ENCODE peak calls at places on chromosomes 13 and 19, in six cellular contexts. O, Z, P, A, V and L are unnamed samples.

GRCh38 chr13:31747271-31747670 is 7.9 kb downstream of the RXFP2 start:
- DNase-seq in Z (no peak), P (no peak), V (no peak), A (no peak), O (no peak), L (no peak)

GRCh38 chr13:111604087-111604486 is 283.6 kb downstream of the TEX29 start:
- DNase-seq in P (peak; percentile 45), V (no peak), O (no peak), A (peak; percentile 10), Z (no peak), L (no peak)

GRCh38 chr19:29623726-29624488 is 17.8 kb downstream of the POP4 start:
- DNase-seq in V (peak; percentile 51), Z (no peak), P (no peak), A (peak; percentile 79), O (no peak), L (no peak)

GRCh38 chr19:57152921-57153320 is 7.9 kb upstream of the ZIM3 start:
- DNase-seq in A (no peak), V (no peak), O (no peak), P (no peak), Z (no peak), L (no peak)

GRCh38 chr19:42032428-42032827 is 37.6 kb downstream of the GRIK5 start:
- DNase-seq in A (no peak), V (no peak), O (no peak), Z (no peak), P (peak; percentile 55), L (no peak)

GRCh38 chr13:46392967-46393366 is 5.9 kb upstream of the RUBCNL start:
- DNase-seq in O (no peak), P (no peak), A (no peak), V (no peak), Z (no peak), L (no peak)

GRCh38 chr13:27012482-27013197 is 159.0 kb downstream of the USP12 start:
- DNase-seq in Z (no peak), V (no peak), A (no peak), P (peak; percentile 3), O (no peak), L (no peak)

GRCh38 chr13:30340367-30341184 is 33.2 kb upstream of the KATNAL1 start:
- DNase-seq in P (no peak), O (peak; percentile 67), Z (peak; percentile 35), V (peak; percentile 68), A (no peak), L (peak; percentile 34)

GRCh38 chr19:18590273-18591272 is 2.0 kb downstream of the REX1BD start:
- DNase-seq in V (peak; percentile 60), O (no peak), A (no peak), P (peak; percentile 98), Z (peak; percentile 41), L (no peak)

GRCh38 chr13:48976677-48977625 is 1.2 kb downstream of the FNDC3A start:
- DNase-seq in A (no peak), O (no peak), Z (no peak), V (no peak), P (no peak), L (peak; percentile 81)

GRCh38 chr13:52118095-52118494 is 10.8 kb downstream of the NEK5 start:
- DNase-seq in Z (no peak), P (no peak), A (no peak), O (no peak), V (no peak), L (no peak)

GRCh38 chr19:41323023-41323422 is 13.1 kb downstream of the CCDC97 start:
- DNase-seq in O (peak; percentile 45), P (no peak), A (no peak), Z (no peak), V (no peak), L (no peak)

GRCh38 chr19:371501-372160 is 27.0 kb upstream of the MIER2 start:
- DNase-seq in P (no peak), A (peak; percentile 18), V (no peak), Z (no peak), O (no peak), L (no peak)

GRCh38 chr19:16579381-16579780 is 7.2 kb upstream of the SLC35E1 start:
- DNase-seq in V (no peak), Z (no peak), A (no peak), O (no peak), P (no peak), L (no peak)

GRCh38 chr19:17872251-17873001 is 681 bp downstream of the SLC5A5 start:
- DNase-seq in A (peak; percentile 83), P (no peak), Z (no peak), O (no peak), V (peak; percentile 65), L (no peak)

GRCh38 chr13:42656136-42656535 is 82.2 kb downstream of the TNFSF11 start:
- DNase-seq in A (no peak), P (no peak), Z (no peak), V (no peak), O (no peak), L (no peak)

GRCh38 chr13:92767468-92767867 is 459.1 kb upstream of the GPC6 start:
- DNase-seq in V (no peak), Z (no peak), O (no peak), P (no peak), A (no peak), L (no peak)

GRCh38 chr13:113419531-113420183 is 33.6 kb downstream of the ADPRHL1 start:
- DNase-seq in V (no peak), O (no peak), Z (no peak), A (no peak), P (no peak), L (no peak)

GRCh38 chr13:43492745-43493144 is 294.0 kb downstream of the ENOX1 start:
- DNase-seq in V (no peak), P (no peak), A (no peak), O (no peak), Z (no peak), L (no peak)

GRCh38 chr13:82688400-82688999 is 1193.8 kb downstream of the SLITRK1 start:
- DNase-seq in P (no peak), V (no peak), Z (no peak), O (no peak), A (no peak), L (no peak)

GRCh38 chr19:17949956-17950309 is 17.0 kb upstream of the KCNN1 start:
- DNase-seq in Z (no peak), P (peak; percentile 79), A (peak; percentile 62), O (no peak), V (no peak), L (no peak)

GRCh38 chr19:53086949-53087348 is 16.3 kb downstream of the ZNF160 start:
- DNase-seq in P (no peak), O (peak; percentile 66), V (no peak), Z (no peak), A (peak; percentile 85), L (no peak)

GRCh38 chr13:20441879-20442278 is 83.8 kb downstream of the CRYL1 start:
- DNase-seq in P (no peak), A (no peak), V (no peak), O (no peak), Z (no peak), L (no peak)

GRCh38 chr19:53057904-53058579 is 13.5 kb downstream of the ERVV-2 start:
- DNase-seq in Z (no peak), A (no peak), O (peak; percentile 46), P (peak; percentile 83), V (no peak), L (no peak)

GRCh38 chr19:7907544-7907943 is 3.9 kb downstream of the MAP2K7 start:
- DNase-seq in P (no peak), Z (no peak), O (no peak), A (no peak), V (no peak), L (no peak)

GRCh38 chr19:7908742-7909461 is 5.2 kb downstream of the MAP2K7 start:
- DNase-seq in Z (no peak), V (peak; percentile 39), P (no peak), A (peak; percentile 76), O (no peak), L (no peak)

GRCh38 chr19:7908078-7908699 is 4.5 kb downstream of the MAP2K7 start:
- DNase-seq in P (no peak), A (no peak), O (no peak), Z (no peak), V (peak; percentile 41), L (no peak)

GRCh38 chr19:7910321-7911161 is 4.1 kb upstream of the TGFBR3L start:
- DNase-seq in O (no peak), Z (no peak), P (no peak), A (peak; percentile 77), V (peak; percentile 43), L (no peak)

DNA sequence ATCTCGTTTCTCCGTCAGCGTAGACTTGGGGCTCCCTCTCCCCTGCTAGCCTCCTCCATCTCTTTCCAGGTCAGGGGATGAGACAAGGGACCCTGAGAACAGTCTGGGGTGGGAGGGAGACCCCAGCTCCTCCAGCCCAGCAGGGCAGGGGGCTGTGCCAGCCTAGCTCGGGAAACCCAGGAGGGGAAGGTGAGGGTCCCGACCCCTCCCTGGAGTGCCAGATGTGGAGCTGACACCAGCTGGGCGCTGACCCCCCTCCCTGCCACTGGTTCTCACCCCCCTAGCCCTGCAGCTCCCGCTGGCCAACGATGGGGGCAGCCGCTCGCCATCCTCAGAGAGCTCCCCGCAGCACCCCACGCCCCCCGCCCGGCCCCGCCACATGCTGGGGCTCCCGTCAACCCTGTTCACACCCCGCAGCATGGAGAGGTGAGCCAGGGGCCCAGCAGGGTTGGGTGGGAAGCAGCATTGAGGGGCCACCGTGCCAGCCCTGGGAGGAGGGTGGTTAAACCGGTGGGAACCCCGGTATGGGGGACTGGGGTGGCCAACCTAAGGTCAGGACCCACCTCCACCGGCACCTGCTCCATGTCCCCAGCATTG is 5.1 kb upstream of the TGFBR3L start:
- DNase-seq in A (peak; percentile 74), P (no peak), Z (no peak), O (no peak), V (peak; percentile 42), L (no peak)
- H3K4me1 ChIP-seq in A (peaks cover 55% of the 10 kb centered on the region), P (peaks cover 4% of the 10 kb centered on the region), Z (no peaks in the 10 kb centered on the region), O (peaks cover 42% of the 10 kb centered on the region), V (peaks cover 3% of the 10 kb centered on the region), L (peaks cover 9% of the 10 kb centered on the region)

DNA sequence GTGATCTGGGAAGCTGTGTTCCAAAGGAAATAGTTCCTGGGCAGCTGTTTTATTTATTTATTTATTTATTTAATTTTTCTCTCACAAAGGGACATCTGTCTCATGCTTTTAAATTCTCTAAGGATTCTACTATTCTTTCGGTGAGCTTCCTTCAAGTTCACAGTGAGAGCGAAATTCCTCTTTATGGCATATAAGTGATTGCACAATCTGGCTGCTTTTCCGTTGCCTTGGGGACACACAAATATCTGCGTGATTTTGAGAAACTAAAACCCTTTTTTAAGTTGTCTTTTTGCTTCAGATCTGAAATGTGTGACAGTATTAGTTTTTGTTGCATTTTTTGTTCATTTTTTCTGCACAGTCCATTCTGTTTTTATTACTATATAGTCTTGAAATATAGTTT is 19.1 kb downstream of the ZNF486 start:
- DNase-seq in Z (no peak), V (no peak), A (no peak), O (no peak), P (no peak), L (no peak)
- TF ChIP-seq CTCF in Z (no peak), V (no peak), A (no peak), O (no peak), P (no peak), L (no peak)

GRCh38 chr19:13838071-13838942 is 38.6 kb upstream of the NANOS3 start:
- DNase-seq in O (no peak), V (peak; percentile 46), Z (no peak), P (no peak), A (no peak), L (no peak)
- H3K4me1 ChIP-seq in O (peaks cover 89% of the 10 kb centered on the region), V (no peaks in the 10 kb centered on the region), Z (no peaks in the 10 kb centered on the region), P (no peaks in the 10 kb centered on the region), A (peaks cover 87% of the 10 kb centered on the region), L (peaks cover 3% of the 10 kb centered on the region)

GRCh38 chr13:79056706-79057105 is 349.3 kb downstream of the RBM26 start:
- DNase-seq in O (no peak), V (no peak), P (no peak), Z (no peak), A (no peak), L (no peak)

GRCh38 chr13:79062291-79062690 is 343.8 kb downstream of the RBM26 start:
- DNase-seq in A (no peak), P (no peak), O (no peak), V (no peak), Z (no peak), L (no peak)

GRCh38 chr13:79060216-79060615 is 345.8 kb downstream of the RBM26 start:
- DNase-seq in Z (no peak), V (no peak), P (no peak), O (no peak), A (no peak), L (no peak)
- TF ChIP-seq CTCF in Z (no peak), V (no peak), P (peak; percentile 58), O (no peak), A (no peak), L (no peak)